ENCODE peak calls at places on chromosome 15, in seven cellular contexts. One of them, this sample, is unnamed.
A peak's percentile ranks its signal among the peaks of the same experiment; 100 is the strongest.

GRCh38 chr15:77416954-77417353 is 3.0 kb downstream of the PEAK1 start:
- DNase-seq in HCT116: no peak
- DNase-seq in cardiac muscle cell: no peak
- DNase-seq in psoas muscle: no peak
- DNase-seq in body of pancreas: no peak
- DNase-seq in heart left ventricle: no peak
- DNase-seq in neural progenitor cell: no peak
- DNase-seq in this sample: no peak

GRCh38 chr15:32717290-32718081 is at the start of gene GREM1:
- DNase-seq in HCT116: no peak
- DNase-seq in cardiac muscle cell: peak; percentile 65
- DNase-seq in psoas muscle: peak; percentile 15
- DNase-seq in body of pancreas: no peak
- DNase-seq in heart left ventricle: no peak
- DNase-seq in neural progenitor cell: peak; percentile 90
- DNase-seq in this sample: no peak

GRCh38 chr15:31392761-31393401 is 66.2 kb downstream of the KLF13 start:
- DNase-seq in HCT116: no peak
- DNase-seq in cardiac muscle cell: peak; percentile 56
- DNase-seq in psoas muscle: no peak
- DNase-seq in body of pancreas: peak; percentile 56
- DNase-seq in heart left ventricle: no peak
- DNase-seq in neural progenitor cell: peak; percentile 56
- DNase-seq in this sample: no peak

GRCh38 chr15:70768247-70768883 is 5.0 kb upstream of the UACA start:
- DNase-seq in HCT116: no peak
- DNase-seq in cardiac muscle cell: peak; percentile 37
- DNase-seq in psoas muscle: no peak
- DNase-seq in body of pancreas: no peak
- DNase-seq in heart left ventricle: no peak
- DNase-seq in neural progenitor cell: no peak
- DNase-seq in this sample: no peak

GRCh38 chr15:63719281-63719680 is 114.5 kb downstream of the HERC1 start:
- DNase-seq in HCT116: no peak
- DNase-seq in cardiac muscle cell: no peak
- DNase-seq in psoas muscle: no peak
- DNase-seq in body of pancreas: peak; percentile 20
- DNase-seq in heart left ventricle: no peak
- DNase-seq in neural progenitor cell: no peak
- DNase-seq in this sample: no peak

GRCh38 chr15:62026707-62027565 is 33.3 kb downstream of the VPS13C start:
- DNase-seq in HCT116: no peak
- DNase-seq in cardiac muscle cell: no peak
- DNase-seq in psoas muscle: no peak
- DNase-seq in body of pancreas: no peak
- DNase-seq in heart left ventricle: no peak
- DNase-seq in neural progenitor cell: no peak
- DNase-seq in this sample: no peak

GRCh38 chr15:96038650-96039049 is 291.9 kb upstream of the NR2F2 start:
- DNase-seq in HCT116: no peak
- DNase-seq in cardiac muscle cell: no peak
- DNase-seq in psoas muscle: no peak
- DNase-seq in body of pancreas: no peak
- DNase-seq in heart left ventricle: no peak
- DNase-seq in neural progenitor cell: no peak
- DNase-seq in this sample: no peak

GRCh38 chr15:100923076-100923475 is 3.9 kb downstream of the LRRK1 start:
- DNase-seq in HCT116: no peak
- DNase-seq in cardiac muscle cell: no peak
- DNase-seq in psoas muscle: no peak
- DNase-seq in body of pancreas: no peak
- DNase-seq in heart left ventricle: no peak
- DNase-seq in neural progenitor cell: no peak
- DNase-seq in this sample: no peak

GRCh38 chr15:91234759-91235158 is 134.7 kb downstream of the SV2B start:
- DNase-seq in HCT116: no peak
- DNase-seq in cardiac muscle cell: no peak
- DNase-seq in psoas muscle: no peak
- DNase-seq in body of pancreas: no peak
- DNase-seq in heart left ventricle: no peak
- DNase-seq in neural progenitor cell: no peak
- DNase-seq in this sample: no peak

DNA sequence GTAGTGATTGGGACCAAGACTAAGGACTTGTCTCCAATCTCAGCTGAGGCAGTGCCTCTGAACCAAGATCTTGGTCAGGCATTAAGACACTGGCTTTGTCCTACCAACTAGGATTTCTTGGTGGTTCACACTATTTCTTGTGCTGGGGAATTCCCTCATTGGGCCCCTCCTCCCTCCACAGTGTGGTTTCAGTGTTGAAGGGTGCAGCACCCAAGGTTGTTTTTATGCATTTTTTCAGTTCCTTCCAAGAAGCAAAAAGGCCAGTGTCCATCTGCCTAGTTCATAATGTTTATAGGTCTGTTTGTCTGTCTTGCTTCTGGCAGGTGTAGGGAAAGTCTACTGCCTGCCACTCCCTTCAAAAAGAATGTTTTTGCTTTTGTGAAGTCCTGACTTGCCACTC is 10.6 kb upstream of the ITPKA start:
- DNase-seq in HCT116: no peak
- DNase-seq in cardiac muscle cell: no peak
- DNase-seq in psoas muscle: no peak
- DNase-seq in body of pancreas: no peak
- DNase-seq in heart left ventricle: no peak
- DNase-seq in neural progenitor cell: no peak
- DNase-seq in this sample: no peak
- H3K36me3 ChIP-seq in HCT116: peaks cover 15% of the 10 kb centered on the region
- H3K36me3 ChIP-seq in cardiac muscle cell: peaks cover 32% of the 10 kb centered on the region
- H3K36me3 ChIP-seq in psoas muscle: peaks cover 5% of the 10 kb centered on the region
- H3K36me3 ChIP-seq in body of pancreas: peaks cover 12% of the 10 kb centered on the region
- H3K36me3 ChIP-seq in heart left ventricle: peaks cover 48% of the 10 kb centered on the region
- H3K36me3 ChIP-seq in neural progenitor cell: peaks cover 7% of the 10 kb centered on the region
- H3K36me3 ChIP-seq in this sample: peaks cover 46% of the 10 kb centered on the region

DNA sequence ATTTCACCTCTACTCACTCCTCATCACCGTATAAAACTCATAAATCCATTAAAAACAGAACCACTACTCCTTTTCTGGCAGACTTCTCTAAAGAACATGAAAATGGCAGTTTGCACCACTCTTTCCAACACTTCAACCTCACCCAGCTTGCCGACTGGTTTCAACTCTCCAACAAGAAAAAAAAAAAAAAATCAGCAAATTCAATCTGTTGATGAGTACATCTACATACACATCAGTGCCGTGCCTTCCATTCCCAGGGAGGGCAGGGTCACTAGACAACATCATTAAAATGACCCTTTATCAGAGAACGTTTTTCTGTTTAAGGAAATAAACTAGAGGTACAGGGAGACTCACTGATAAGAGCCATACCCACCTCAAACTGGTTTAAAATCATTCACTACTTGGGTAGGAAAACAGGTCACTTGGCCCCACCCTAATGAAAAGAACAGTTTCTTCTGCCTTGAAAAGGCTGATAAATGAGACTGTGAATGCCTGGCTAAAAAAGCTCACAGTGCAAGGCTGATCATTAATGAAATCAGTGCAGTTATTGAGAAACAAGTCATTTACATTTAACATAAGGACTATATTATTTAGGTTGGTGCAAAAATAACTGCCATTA is 6.0 kb downstream of the ANXA2 start:
- DNase-seq in HCT116: no peak
- DNase-seq in cardiac muscle cell: no peak
- DNase-seq in psoas muscle: no peak
- DNase-seq in body of pancreas: no peak
- DNase-seq in heart left ventricle: no peak
- DNase-seq in neural progenitor cell: no peak
- DNase-seq in this sample: no peak
- H3K4me1 ChIP-seq in HCT116: peaks cover 79% of the 10 kb centered on the region
- H3K4me1 ChIP-seq in cardiac muscle cell: peaks cover 16% of the 10 kb centered on the region
- H3K4me1 ChIP-seq in psoas muscle: peaks cover 81% of the 10 kb centered on the region
- H3K4me1 ChIP-seq in body of pancreas: peaks cover 76% of the 10 kb centered on the region
- H3K4me1 ChIP-seq in heart left ventricle: peaks cover 76% of the 10 kb centered on the region
- H3K4me1 ChIP-seq in neural progenitor cell: peaks cover 17% of the 10 kb centered on the region
- H3K4me1 ChIP-seq in this sample: peaks cover 81% of the 10 kb centered on the region

GRCh38 chr15:67170143-67170885 is 84.1 kb downstream of the AAGAB start:
- DNase-seq in HCT116: no peak
- DNase-seq in cardiac muscle cell: no peak
- DNase-seq in psoas muscle: no peak
- DNase-seq in body of pancreas: no peak
- DNase-seq in heart left ventricle: no peak
- DNase-seq in neural progenitor cell: no peak
- DNase-seq in this sample: peak; percentile 45

GRCh38 chr15:67173786-67174185 is 80.7 kb downstream of the AAGAB start:
- DNase-seq in HCT116: no peak
- DNase-seq in cardiac muscle cell: no peak
- DNase-seq in psoas muscle: no peak
- DNase-seq in body of pancreas: no peak
- DNase-seq in heart left ventricle: no peak
- DNase-seq in neural progenitor cell: no peak
- DNase-seq in this sample: peak; percentile 28

GRCh38 chr15:67171471-67171870 is 83.0 kb downstream of the AAGAB start:
- DNase-seq in HCT116: no peak
- DNase-seq in cardiac muscle cell: no peak
- DNase-seq in psoas muscle: no peak
- DNase-seq in body of pancreas: no peak
- DNase-seq in heart left ventricle: no peak
- DNase-seq in neural progenitor cell: no peak
- DNase-seq in this sample: no peak

GRCh38 chr15:67173015-67173414 is 81.4 kb downstream of the AAGAB start:
- DNase-seq in HCT116: no peak
- DNase-seq in cardiac muscle cell: no peak
- DNase-seq in psoas muscle: no peak
- DNase-seq in body of pancreas: no peak
- DNase-seq in heart left ventricle: no peak
- DNase-seq in neural progenitor cell: no peak
- DNase-seq in this sample: peak; percentile 28

GRCh38 chr15:67172172-67172571 is 82.3 kb downstream of the AAGAB start:
- DNase-seq in HCT116: no peak
- DNase-seq in cardiac muscle cell: no peak
- DNase-seq in psoas muscle: no peak
- DNase-seq in body of pancreas: no peak
- DNase-seq in heart left ventricle: no peak
- DNase-seq in neural progenitor cell: no peak
- DNase-seq in this sample: peak; percentile 29
- H3K36me3 ChIP-seq in HCT116: peaks cover 2% of the 10 kb centered on the region
- H3K36me3 ChIP-seq in cardiac muscle cell: peaks cover 3% of the 10 kb centered on the region
- H3K36me3 ChIP-seq in psoas muscle: no peaks in the 10 kb centered on the region
- H3K36me3 ChIP-seq in body of pancreas: no peaks in the 10 kb centered on the region
- H3K36me3 ChIP-seq in heart left ventricle: peaks cover 82% of the 10 kb centered on the region
- H3K36me3 ChIP-seq in neural progenitor cell: no peaks in the 10 kb centered on the region
- H3K36me3 ChIP-seq in this sample: peaks cover 28% of the 10 kb centered on the region

GRCh38 chr15:72782993-72783562 is 480 bp downstream of the ADPGK start:
- DNase-seq in HCT116: no peak
- DNase-seq in cardiac muscle cell: peak; percentile 45
- DNase-seq in psoas muscle: peak; percentile 69
- DNase-seq in body of pancreas: peak; percentile 57
- DNase-seq in heart left ventricle: no peak
- DNase-seq in neural progenitor cell: no peak
- DNase-seq in this sample: no peak
- H3K4me1 ChIP-seq in HCT116: no peaks in the 10 kb centered on the region
- H3K4me1 ChIP-seq in cardiac muscle cell: peaks cover 11% of the 10 kb centered on the region
- H3K4me1 ChIP-seq in psoas muscle: peaks cover 31% of the 10 kb centered on the region
- H3K4me1 ChIP-seq in body of pancreas: peaks cover 27% of the 10 kb centered on the region
- H3K4me1 ChIP-seq in heart left ventricle: peaks cover 21% of the 10 kb centered on the region
- H3K4me1 ChIP-seq in neural progenitor cell: peaks cover 4% of the 10 kb centered on the region
- H3K4me1 ChIP-seq in this sample: peaks cover 24% of the 10 kb centered on the region

GRCh38 chr15:64864080-64864479 is 22.4 kb downstream of the PLEKHO2 start:
- DNase-seq in HCT116: no peak
- DNase-seq in cardiac muscle cell: no peak
- DNase-seq in psoas muscle: no peak
- DNase-seq in body of pancreas: no peak
- DNase-seq in heart left ventricle: no peak
- DNase-seq in neural progenitor cell: no peak
- DNase-seq in this sample: no peak
- H3K36me3 ChIP-seq in HCT116: peaks cover 3% of the 10 kb centered on the region
- H3K36me3 ChIP-seq in cardiac muscle cell: no peaks in the 10 kb centered on the region
- H3K36me3 ChIP-seq in psoas muscle: no peaks in the 10 kb centered on the region
- H3K36me3 ChIP-seq in body of pancreas: no peaks in the 10 kb centered on the region
- H3K36me3 ChIP-seq in heart left ventricle: peaks cover 87% of the 10 kb centered on the region
- H3K36me3 ChIP-seq in neural progenitor cell: no peaks in the 10 kb centered on the region
- H3K36me3 ChIP-seq in this sample: peaks cover 81% of the 10 kb centered on the region